ENCODE peak calls at places on chromosomes 3 and 15, in nine cellular contexts. G is GM23338, P is HCT116, Q is SK-N-SH, N is PC-3, C is OCI-LY7, Z is hepatocyte, T is neural progenitor cell, D is GM23248. V is an unnamed sample.

GRCh38 chr3:25086721-25087120 is 341.3 kb upstream of the RARB start:
- DNase-seq in P (no peak), Z (no peak), D (no peak), T (no peak), Q (no peak), G (no peak), C (no peak), N (no peak), V (no peak)

GRCh38 chr3:175224051-175224450 is 364.9 kb downstream of the NAALADL2 start:
- DNase-seq in Q (no peak), G (no peak), T (no peak), C (no peak), D (no peak), P (peak; percentile 15), Z (peak; percentile 27), N (no peak), V (no peak)

GRCh38 chr15:94743668-94744067 is 512.3 kb downstream of the MCTP2 start:
- DNase-seq in Z (peak; percentile 10), Q (no peak), T (no peak), C (no peak), G (no peak), D (no peak), P (no peak), N (no peak), V (no peak)

GRCh38 chr3:134751831-134752230 is 43.2 kb upstream of the EPHB1 start:
- DNase-seq in P (no peak), N (no peak), Q (no peak), G (no peak), C (no peak), Z (no peak), T (no peak), D (peak; percentile 13), V (no peak)

GRCh38 chr15:36748743-36749142 is 169.3 kb downstream of the CDIN1 start:
- DNase-seq in C (no peak), N (no peak), Q (no peak), D (no peak), Z (no peak), P (no peak), T (no peak), G (no peak), V (no peak)

GRCh38 chr3:142642956-142643355 is 46.8 kb downstream of the PLS1 start:
- DNase-seq in T (no peak), C (no peak), G (peak; percentile 40), Z (no peak), N (no peak), D (no peak), Q (no peak), P (no peak), V (no peak)

GRCh38 chr3:31740397-31740796 is 207.7 kb downstream of the STT3B start:
- DNase-seq in T (no peak), Z (no peak), N (no peak), G (no peak), Q (no peak), D (no peak), C (no peak), P (no peak), V (no peak)

GRCh38 chr3:81778678-81779182 is 17.3 kb upstream of the GBE1 start:
- DNase-seq in N (no peak), Z (no peak), D (no peak), P (no peak), G (no peak), T (no peak), Q (no peak), C (no peak), V (no peak)

GRCh38 chr3:64832098-64832497 is 144.3 kb upstream of the ADAMTS9 start:
- DNase-seq in C (no peak), N (no peak), T (no peak), D (no peak), G (no peak), P (no peak), Q (no peak), Z (no peak), V (no peak)

GRCh38 chr3:59052803-59053411 is 3.1 kb upstream of the CFAP20DC start:
- DNase-seq in P (peak; percentile 27), G (peak; percentile 77), Q (peak; percentile 27), Z (peak; percentile 47), C (peak; percentile 27), D (peak; percentile 75), N (peak; percentile 65), T (peak; percentile 40), V (peak; percentile 59)

GRCh38 chr15:31214864-31215489 is 111.7 kb upstream of the KLF13 start:
- DNase-seq in P (no peak), T (no peak), D (peak; percentile 85), C (no peak), N (peak; percentile 6), Z (peak; percentile 53), G (no peak), Q (no peak), V (no peak)

GRCh38 chr3:195549931-195550519 is 6.9 kb upstream of the PPP1R2 start:
- DNase-seq in Z (no peak), G (no peak), T (no peak), P (no peak), D (no peak), Q (no peak), C (peak; percentile 78), N (no peak), V (peak; percentile 89)

GRCh38 chr3:66297917-66298316 is 77.1 kb downstream of the SLC25A26 start:
- DNase-seq in P (no peak), D (peak; percentile 86), G (no peak), T (no peak), Q (no peak), N (no peak), C (no peak), Z (no peak), V (no peak)

GRCh38 chr3:33026267-33026666 is 70.7 kb downstream of the GLB1 start:
- DNase-seq in Q (no peak), T (no peak), G (no peak), C (no peak), D (no peak), Z (no peak), P (no peak), N (no peak), V (no peak)

GRCh38 chr3:33023176-33024136 is 72.0 kb downstream of the CCR4 start:
- DNase-seq in T (no peak), Z (no peak), N (peak; percentile 77), Q (no peak), C (no peak), D (no peak), P (no peak), G (no peak), V (no peak)

GRCh38 chr3:33030246-33030645 is 66.7 kb downstream of the GLB1 start:
- DNase-seq in Q (no peak), Z (no peak), D (no peak), P (no peak), G (no peak), C (no peak), T (no peak), N (no peak), V (no peak)

GRCh38 chr3:33027091-33027490 is 69.9 kb downstream of the GLB1 start:
- DNase-seq in Z (no peak), N (no peak), P (no peak), T (no peak), C (no peak), G (no peak), Q (no peak), D (no peak), V (no peak)

GRCh38 chr3:33025648-33026178 is 71.2 kb downstream of the GLB1 start:
- DNase-seq in T (no peak), G (no peak), D (no peak), P (no peak), C (no peak), N (no peak), Z (no peak), Q (no peak), V (no peak)
- TF ChIP-seq EZH2phosphoT487 in T (no peak), G (no peak), D (no peak), P (no peak), C (no peak), N (no peak), Z (no peak), Q (no peak), V (no peak)

GRCh38 chr15:58247803-58248503 is 109.8 kb downstream of the AQP9 start:
- DNase-seq in T (no peak), C (no peak), P (no peak), D (no peak), N (no peak), Z (no peak), G (no peak), Q (no peak), V (no peak)
- H3K27ac ChIP-seq in T (no peak overlapping the region), C (no peak overlapping the region), P (no peak overlapping the region), D (no peak overlapping the region), N (no peak overlapping the region), Z (no peak overlapping the region), G (no peak overlapping the region), Q (no peak overlapping the region), V (no peak overlapping the region)

DNA sequence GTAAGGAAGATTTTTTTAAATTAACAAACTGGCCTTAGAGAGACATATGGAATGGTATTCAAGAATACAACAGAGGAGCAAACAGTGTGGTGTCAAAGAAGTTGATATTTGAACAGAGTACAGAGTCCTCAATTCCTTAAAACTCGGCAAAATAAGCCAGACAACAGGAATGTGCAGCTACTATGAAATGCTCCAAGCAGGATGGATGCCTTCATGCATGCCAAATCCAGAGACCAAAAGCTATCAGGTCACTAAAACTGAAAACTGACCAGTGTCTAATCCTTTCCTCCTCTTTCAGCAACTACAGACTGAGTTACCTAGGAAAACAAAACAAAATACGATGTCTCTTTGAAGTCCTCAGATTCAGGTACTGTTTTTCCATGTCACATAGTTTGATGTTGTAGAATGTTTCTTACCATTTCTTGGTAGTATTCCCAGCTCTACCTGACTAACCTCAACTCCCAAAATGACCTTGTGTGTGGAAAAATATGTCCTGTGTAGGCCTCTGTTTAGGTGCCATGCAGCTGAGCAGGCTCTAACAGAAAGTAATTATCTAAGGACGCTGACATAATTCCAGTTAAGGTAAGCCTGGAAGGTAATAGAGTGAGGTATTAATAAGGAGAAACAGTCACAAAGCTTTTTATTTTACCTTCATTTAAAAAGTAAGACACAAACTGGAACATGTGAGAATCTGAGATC is 46.9 kb downstream of the TBL1XR1 start:
- DNase-seq in N (no peak), Z (no peak), P (no peak), G (no peak), D (peak; percentile 20), Q (no peak), C (no peak), T (no peak), V (no peak)
- H4K20me1 ChIP-seq in N (peaks cover 25% of the 10 kb centered on the region), Z (peaks cover 92% of the 10 kb centered on the region), P (peaks cover 34% of the 10 kb centered on the region), G (peaks cover 81% of the 10 kb centered on the region), D (peaks cover 13% of the 10 kb centered on the region), Q (peaks cover 96% of the 10 kb centered on the region), C (peaks cover 38% of the 10 kb centered on the region), T (peaks cover 97% of the 10 kb centered on the region), V (peaks cover 46% of the 10 kb centered on the region)

DNA sequence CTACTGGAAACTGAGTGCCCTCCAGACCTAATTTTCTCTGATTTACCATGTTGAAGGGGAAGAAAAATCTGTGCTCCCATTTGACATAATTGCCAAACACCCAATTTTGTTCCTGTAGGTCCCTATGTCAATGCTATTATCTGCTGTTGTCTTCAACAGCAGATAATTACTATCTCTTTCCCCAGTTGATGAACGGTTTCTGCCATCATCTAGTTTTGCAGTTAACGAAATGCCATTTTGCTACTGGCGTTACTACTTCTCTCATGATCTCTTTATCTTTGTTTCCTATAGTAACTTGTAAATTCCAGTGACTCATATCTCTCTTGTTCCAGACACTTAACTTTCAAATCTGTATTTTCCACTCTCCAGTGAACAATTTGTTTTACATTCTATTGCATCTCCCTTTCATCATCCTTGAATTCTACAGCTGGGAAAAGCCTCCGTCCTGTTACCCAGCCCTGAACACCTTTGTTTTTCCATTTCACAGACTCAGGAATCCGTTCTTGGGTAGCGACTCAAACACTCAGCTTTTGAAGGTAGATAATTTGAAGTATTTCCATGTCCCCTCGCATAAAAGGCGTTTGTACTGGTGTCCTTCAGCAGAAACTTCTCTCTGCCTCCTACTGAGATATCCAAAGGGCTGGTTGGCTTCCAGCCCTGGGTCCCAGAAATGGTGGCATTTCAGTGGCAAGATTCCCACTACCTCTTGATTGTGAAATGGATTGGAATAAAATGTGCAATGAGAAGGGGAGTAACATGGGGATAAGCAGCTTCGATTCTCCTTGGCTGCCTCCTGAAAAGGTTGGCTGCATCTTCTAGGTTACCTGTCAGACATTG is 111.7 kb downstream of the FOXB1 start:
- DNase-seq in Q (no peak), Z (no peak), C (no peak), T (no peak), P (no peak), G (no peak), N (peak; percentile 28), D (peak; percentile 33), V (no peak)
- TF ChIP-seq EZH2phosphoT487 in Q (no peak), Z (no peak), C (no peak), T (no peak), P (no peak), G (no peak), N (no peak), D (no peak), V (no peak)

V was measured in MM.1S.